ENCODE peak calls at places on chromosomes 16 and 17, in five cellular contexts. One of them, this sample, is unnamed. For H3K36me3, the result is how much of the 10 kb centered on the place peaks cover.

GRCh38 chr16:9090101-9090959 is 1.1 kb upstream of the HAPSTR1 start:
- DNase-seq in transverse colon: peak
- DNase-seq in HCT116: no peak
- DNase-seq in GM23338: peak
- DNase-seq in SK-N-SH: peak
- DNase-seq in this sample: peak

GRCh38 chr16:58471209-58471975 is 28.6 kb upstream of the NDRG4 start:
- DNase-seq in transverse colon: no peak
- DNase-seq in HCT116: no peak
- DNase-seq in SK-N-SH: no peak
- DNase-seq in GM23338: peak
- DNase-seq in this sample: no peak

GRCh38 chr17:65785109-65785508 is 223.7 kb upstream of the AXIN2 start:
- DNase-seq in GM23338: no peak
- DNase-seq in transverse colon: no peak
- DNase-seq in SK-N-SH: no peak
- DNase-seq in HCT116: peak
- DNase-seq in this sample: no peak

GRCh38 chr17:44610331-44610730 is 45.9 kb upstream of the MEIOC start:
- DNase-seq in SK-N-SH: no peak
- DNase-seq in transverse colon: no peak
- DNase-seq in HCT116: no peak
- DNase-seq in GM23338: no peak
- DNase-seq in this sample: no peak

GRCh38 chr16:11994187-11995119 is 17.9 kb downstream of the SNX29 start:
- DNase-seq in HCT116: no peak
- DNase-seq in transverse colon: peak
- DNase-seq in GM23338: no peak
- DNase-seq in SK-N-SH: no peak
- DNase-seq in this sample: no peak

GRCh38 chr17:39674702-39675389 is 6.6 kb downstream of the PNMT start:
- DNase-seq in SK-N-SH: no peak
- DNase-seq in HCT116: no peak
- DNase-seq in GM23338: no peak
- DNase-seq in transverse colon: peak
- DNase-seq in this sample: peak

GRCh38 chr16:85584192-85584757 is 28.8 kb upstream of the GSE1 start:
- DNase-seq in GM23338: no peak
- DNase-seq in HCT116: no peak
- DNase-seq in SK-N-SH: no peak
- DNase-seq in transverse colon: no peak
- DNase-seq in this sample: no peak

GRCh38 chr17:8893621-8894020 is 26.1 kb upstream of the PIK3R6 start:
- DNase-seq in GM23338: no peak
- DNase-seq in HCT116: no peak
- DNase-seq in transverse colon: no peak
- DNase-seq in SK-N-SH: no peak
- DNase-seq in this sample: no peak

GRCh38 chr16:7650446-7650845 is 317.8 kb downstream of the RBFOX1 start:
- DNase-seq in HCT116: no peak
- DNase-seq in SK-N-SH: no peak
- DNase-seq in GM23338: no peak
- DNase-seq in transverse colon: no peak
- DNase-seq in this sample: no peak

GRCh38 chr16:79104567-79104966 is 496.0 kb downstream of the MAF start:
- DNase-seq in GM23338: peak
- DNase-seq in SK-N-SH: no peak
- DNase-seq in HCT116: no peak
- DNase-seq in transverse colon: no peak
- DNase-seq in this sample: no peak

GRCh38 chr16:89737341-89738071 is 16.2 kb downstream of the ZNF276 start:
- DNase-seq in SK-N-SH: no peak
- DNase-seq in HCT116: no peak
- DNase-seq in GM23338: no peak
- DNase-seq in transverse colon: no peak
- DNase-seq in this sample: no peak

GRCh38 chr16:3348547-3349167 is 7.0 kb upstream of the OR2C1 start:
- DNase-seq in SK-N-SH: no peak
- DNase-seq in GM23338: no peak
- DNase-seq in HCT116: no peak
- DNase-seq in transverse colon: no peak
- DNase-seq in this sample: no peak

GRCh38 chr17:10073905-10074304 is 124.5 kb downstream of the GAS7 start:
- DNase-seq in GM23338: no peak
- DNase-seq in HCT116: no peak
- DNase-seq in SK-N-SH: no peak
- DNase-seq in transverse colon: no peak
- DNase-seq in this sample: no peak

DNA sequence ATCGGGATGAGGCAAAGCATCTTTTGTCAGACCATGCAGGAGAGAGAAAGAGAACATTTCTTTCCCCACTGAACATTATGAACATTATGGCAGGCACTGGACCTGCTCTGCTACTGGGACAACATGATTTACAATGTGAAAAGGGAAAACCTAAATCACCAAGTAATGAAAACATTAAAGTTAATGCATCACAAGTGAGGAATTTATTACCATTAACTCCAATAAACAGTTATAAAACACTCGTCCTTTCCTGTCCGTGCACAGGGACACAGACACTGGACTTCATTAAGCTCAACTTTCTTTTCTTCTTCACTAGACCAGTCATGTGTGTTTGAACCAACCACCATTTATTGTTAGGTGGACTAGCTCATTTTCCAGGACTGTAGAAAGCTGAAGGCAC is 95.4 kb downstream of the SNX11 start:
- DNase-seq in transverse colon: no peak
- DNase-seq in SK-N-SH: no peak
- DNase-seq in HCT116: no peak
- DNase-seq in GM23338: no peak
- DNase-seq in this sample: no peak
- H3K36me3 ChIP-seq in transverse colon: under half
- H3K36me3 ChIP-seq in SK-N-SH: under half
- H3K36me3 ChIP-seq in HCT116: under half
- H3K36me3 ChIP-seq in GM23338: under half
- H3K36me3 ChIP-seq in this sample: under half

GRCh38 chr17:41812176-41813038 is at the start of gene FKBP10:
- DNase-seq in HCT116: peak
- DNase-seq in SK-N-SH: peak
- DNase-seq in transverse colon: peak
- DNase-seq in GM23338: peak
- DNase-seq in this sample: peak
- TF ChIP-seq POLR2AphosphoS5 in HCT116: peak
- TF ChIP-seq POLR2AphosphoS5 in SK-N-SH: peak
- TF ChIP-seq POLR2AphosphoS5 in transverse colon: no peak
- TF ChIP-seq POLR2AphosphoS5 in GM23338: peak
- TF ChIP-seq POLR2AphosphoS5 in this sample: no peak

GRCh38 chr17:77487211-77487629 is 346.5 kb downstream of the SEC14L1 start:
- DNase-seq in GM23338: no peak
- DNase-seq in HCT116: no peak
- DNase-seq in SK-N-SH: no peak
- DNase-seq in transverse colon: no peak
- DNase-seq in this sample: no peak
- H3K36me3 ChIP-seq in GM23338: under half
- H3K36me3 ChIP-seq in HCT116: under half
- H3K36me3 ChIP-seq in SK-N-SH: under half
- H3K36me3 ChIP-seq in transverse colon: under half
- H3K36me3 ChIP-seq in this sample: half or more

DNA sequence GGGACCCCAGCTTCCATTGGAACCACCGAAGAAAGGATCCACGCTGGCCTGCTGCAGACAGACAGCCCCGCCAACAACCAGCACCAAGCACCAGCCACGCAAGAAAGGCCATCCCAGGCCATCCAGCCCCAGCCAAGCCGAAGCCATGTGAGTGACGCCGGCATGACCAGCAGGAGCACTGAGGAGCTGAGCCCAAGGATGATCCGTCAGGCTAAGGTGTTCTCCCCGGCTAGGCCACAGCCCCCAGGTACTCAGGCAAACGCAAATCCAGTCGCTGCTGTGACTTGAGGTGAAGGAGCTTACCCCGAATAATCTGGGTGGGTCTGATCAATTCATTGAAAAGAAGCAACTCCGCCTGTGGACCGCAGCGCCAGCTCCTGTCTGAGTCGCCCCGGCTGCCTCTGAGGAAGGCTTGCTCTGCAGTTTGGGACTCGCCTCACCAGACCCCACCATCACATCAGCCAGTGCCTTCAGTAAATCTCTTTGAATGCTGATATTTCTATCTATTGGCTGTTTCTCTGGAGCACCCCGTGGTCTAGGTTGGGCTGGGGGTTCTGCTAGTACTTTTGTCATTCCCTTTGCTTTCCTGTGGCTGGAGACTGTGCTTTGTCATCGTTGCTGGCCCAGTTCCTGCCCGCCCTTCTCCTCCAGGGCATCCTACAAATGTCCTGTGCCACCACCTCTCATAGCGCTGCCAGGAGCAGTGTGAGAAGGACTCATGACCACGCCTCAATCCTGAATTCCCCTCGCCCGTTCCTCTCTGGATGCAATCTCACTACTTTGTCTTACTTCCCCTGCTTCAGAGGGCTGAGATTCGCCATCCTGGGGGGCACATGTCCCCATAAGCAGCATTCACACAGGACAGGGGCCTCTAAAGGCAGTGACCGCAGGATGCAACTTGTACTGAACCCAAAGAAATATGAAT is 8.1 kb upstream of the CBX2 start:
- DNase-seq in SK-N-SH: no peak
- DNase-seq in transverse colon: no peak
- DNase-seq in GM23338: no peak
- DNase-seq in HCT116: no peak
- DNase-seq in this sample: no peak
- TF ChIP-seq POLR2AphosphoS5 in SK-N-SH: no peak
- TF ChIP-seq POLR2AphosphoS5 in transverse colon: no peak
- TF ChIP-seq POLR2AphosphoS5 in GM23338: no peak
- TF ChIP-seq POLR2AphosphoS5 in HCT116: no peak
- TF ChIP-seq POLR2AphosphoS5 in this sample: no peak

DNA sequence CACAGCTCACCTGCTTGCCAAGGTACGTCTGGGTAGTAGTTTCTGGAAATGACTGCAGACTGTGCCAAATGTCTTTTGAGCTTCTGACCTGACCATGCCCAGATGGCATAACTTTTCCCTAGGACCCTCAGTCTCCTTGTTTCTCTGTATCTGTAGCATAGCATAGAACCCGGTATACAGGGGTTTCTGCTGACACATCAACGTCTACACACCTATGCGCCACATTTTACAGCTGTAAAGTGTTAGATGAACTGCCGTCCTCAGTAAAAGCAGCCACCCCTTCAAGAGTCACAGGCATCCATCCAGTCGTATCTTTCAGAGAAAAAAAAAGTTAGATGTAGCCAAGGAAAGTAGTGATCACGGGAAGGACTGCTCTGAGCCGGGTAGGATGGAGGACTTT is 17.4 kb downstream of the KCTD2 start:
- DNase-seq in GM23338: no peak
- DNase-seq in transverse colon: no peak
- DNase-seq in HCT116: no peak
- DNase-seq in SK-N-SH: no peak
- DNase-seq in this sample: no peak
- H3K36me3 ChIP-seq in GM23338: under half
- H3K36me3 ChIP-seq in transverse colon: under half
- H3K36me3 ChIP-seq in HCT116: under half
- H3K36me3 ChIP-seq in SK-N-SH: under half
- H3K36me3 ChIP-seq in this sample: half or more

GRCh38 chr16:30065112-30065942 is at the start of gene ALDOA:
- DNase-seq in transverse colon: peak
- DNase-seq in GM23338: peak
- DNase-seq in HCT116: peak
- DNase-seq in SK-N-SH: peak
- DNase-seq in this sample: peak

GRCh38 chr16:30065943-30066881 is 652 bp downstream of the ALDOA start:
- DNase-seq in SK-N-SH: peak
- DNase-seq in HCT116: no peak
- DNase-seq in GM23338: peak
- DNase-seq in transverse colon: peak
- DNase-seq in this sample: no peak

GRCh38 chr16:30063278-30063892 is 2.2 kb upstream of the ALDOA start:
- DNase-seq in SK-N-SH: no peak
- DNase-seq in HCT116: no peak
- DNase-seq in transverse colon: no peak
- DNase-seq in GM23338: no peak
- DNase-seq in this sample: no peak

GRCh38 chr16:30064746-30065111 is 831 bp upstream of the ALDOA start:
- DNase-seq in transverse colon: no peak
- DNase-seq in GM23338: no peak
- DNase-seq in HCT116: no peak
- DNase-seq in SK-N-SH: no peak
- DNase-seq in this sample: no peak

DNA sequence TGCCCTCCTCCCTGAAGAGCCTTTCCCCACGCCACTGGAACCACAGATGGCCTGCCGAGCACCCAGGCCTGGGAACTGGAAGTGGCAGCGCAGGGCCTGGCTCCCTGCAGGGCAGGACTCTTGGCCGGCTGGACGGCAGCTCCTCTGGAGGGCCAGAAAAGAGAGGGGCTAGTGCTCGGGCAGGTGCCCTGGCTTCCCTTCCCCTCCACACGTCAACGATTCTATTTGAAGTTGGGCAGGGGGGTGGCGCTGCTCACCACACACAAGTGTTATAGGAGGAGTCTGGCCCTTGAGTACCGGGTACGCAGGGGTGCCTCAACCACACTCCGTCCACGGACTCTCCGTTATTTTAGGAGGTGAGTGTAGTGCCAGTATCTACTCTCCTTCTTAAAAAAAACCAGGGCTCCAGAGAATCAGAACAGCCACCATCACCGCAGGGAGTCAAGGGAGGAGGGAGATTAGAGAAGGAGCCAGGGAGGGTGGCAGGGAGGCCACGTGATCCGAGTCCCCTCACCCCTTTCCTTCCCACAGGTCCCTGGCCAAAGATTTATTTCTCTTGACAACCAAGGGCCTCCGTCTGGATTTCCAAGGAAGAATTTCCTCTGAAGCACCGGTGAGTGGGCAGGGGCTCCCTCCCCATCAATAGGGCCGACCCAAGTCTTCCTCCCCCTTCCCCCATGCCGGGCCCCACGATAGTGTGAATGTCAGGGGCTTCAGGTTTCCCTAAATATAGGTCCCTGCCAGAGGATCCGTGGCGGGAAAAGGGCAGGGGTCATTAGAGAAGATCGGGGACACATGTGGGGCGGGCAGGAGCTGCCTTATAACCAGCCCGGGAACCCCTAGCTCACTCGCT is 1.4 kb upstream of the ALDOA start:
- DNase-seq in SK-N-SH: peak
- DNase-seq in GM23338: peak
- DNase-seq in HCT116: no peak
- DNase-seq in transverse colon: peak
- DNase-seq in this sample: peak
- TF ChIP-seq POLR2AphosphoS5 in SK-N-SH: no peak
- TF ChIP-seq POLR2AphosphoS5 in GM23338: no peak
- TF ChIP-seq POLR2AphosphoS5 in HCT116: peak
- TF ChIP-seq POLR2AphosphoS5 in transverse colon: no peak
- TF ChIP-seq POLR2AphosphoS5 in this sample: peak

DNA sequence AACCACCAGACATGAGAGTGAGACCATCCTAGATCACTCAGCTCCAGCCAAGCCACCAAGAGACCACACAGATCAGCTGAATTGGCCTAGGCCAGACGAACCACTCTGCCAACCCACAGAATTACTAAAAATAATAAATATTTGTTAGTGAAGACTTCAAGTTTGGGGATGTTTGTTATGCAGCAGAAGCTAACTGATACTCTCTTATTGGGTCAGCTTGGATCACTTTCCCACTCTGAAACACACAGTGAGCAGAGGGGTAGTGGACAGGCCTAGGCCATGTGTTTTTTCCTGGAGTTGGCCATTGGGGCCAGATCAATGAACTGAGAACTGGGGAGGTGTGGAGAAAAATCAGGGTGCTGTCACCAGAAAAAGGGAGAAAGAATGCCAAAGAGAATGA is 15.6 kb upstream of the ITPRIPL2 start:
- DNase-seq in transverse colon: no peak
- DNase-seq in GM23338: no peak
- DNase-seq in HCT116: no peak
- DNase-seq in SK-N-SH: no peak
- DNase-seq in this sample: no peak
- H3K36me3 ChIP-seq in transverse colon: under half
- H3K36me3 ChIP-seq in GM23338: under half
- H3K36me3 ChIP-seq in HCT116: under half
- H3K36me3 ChIP-seq in SK-N-SH: under half
- H3K36me3 ChIP-seq in this sample: under half